ENCODE peak calls at places on chromosomes 3 and 15, in nine cellular contexts. F is transverse colon; C is mesenchymal stem cell; O is CD4-positive, CD25-positive, alpha-beta regulatory T cell; R is AG04450; G is psoas muscle; T is fibroblast of lung; S is right lobe of liver; P is heart right ventricle. H is an unnamed sample.
A peak's percentile ranks its signal among the peaks of the same experiment; 100 is the strongest.

GRCh38 chr3:104886220-104886995 is 480.3 kb upstream of the ALCAM start:
- DNase-seq in S (no peak), O (no peak), P (no peak), C (peak; percentile 17), R (no peak), F (no peak), T (peak; percentile 58), G (no peak), H (no peak)

GRCh38 chr3:126746395-126747177 is 42.5 kb downstream of the CHCHD6 start:
- DNase-seq in R (no peak), O (no peak), S (peak; percentile 24), G (no peak), T (peak; percentile 84), P (peak; percentile 58), F (no peak), C (peak; percentile 48), H (peak; percentile 71)

GRCh38 chr3:73255609-73256029 is 194.2 kb downstream of the EBLN2 start:
- DNase-seq in G (no peak), P (no peak), T (peak; percentile 95), R (peak; percentile 4), O (no peak), F (peak; percentile 60), S (no peak), C (no peak), H (no peak)

GRCh38 chr3:106913111-106913698 is 464.0 kb upstream of the CCDC54 start:
- DNase-seq in O (no peak), G (no peak), F (no peak), C (peak; percentile 39), T (peak; percentile 67), S (no peak), R (no peak), P (no peak), H (no peak)

GRCh38 chr3:171113716-171114115 is 87.2 kb upstream of the SLC2A2 start:
- DNase-seq in F (no peak), C (no peak), G (no peak), R (no peak), P (no peak), S (no peak), T (no peak), O (no peak), H (no peak)

GRCh38 chr3:183233986-183234385 is 19.1 kb upstream of the B3GNT5 start:
- DNase-seq in T (no peak), O (no peak), F (no peak), P (no peak), S (no peak), R (no peak), C (no peak), G (no peak), H (no peak)

GRCh38 chr3:197023241-197023997 is 6.2 kb downstream of the MELTF start:
- DNase-seq in G (no peak), P (no peak), S (no peak), C (no peak), F (no peak), R (no peak), O (peak; percentile 26), T (no peak), H (no peak)

GRCh38 chr3:22940285-22940684 is 262.8 kb upstream of the UBE2E2 start:
- DNase-seq in T (no peak), C (no peak), G (no peak), R (no peak), O (no peak), F (no peak), S (no peak), P (no peak), H (no peak)

GRCh38 chr3:38655708-38656300 is 6.3 kb upstream of the SCN5A start:
- DNase-seq in T (peak; percentile 34), P (no peak), C (peak; percentile 34), G (no peak), F (no peak), R (peak; percentile 10), S (no peak), O (peak; percentile 48), H (no peak)

GRCh38 chr3:51750878-51751277 is 28.2 kb downstream of the IQCF6 start:
- DNase-seq in P (no peak), S (no peak), R (no peak), O (no peak), G (no peak), C (no peak), T (no peak), F (no peak), H (no peak)

GRCh38 chr3:107676469-107677309 is 153.9 kb downstream of the BBX start:
- DNase-seq in T (no peak), G (no peak), O (peak; percentile 44), R (no peak), F (no peak), P (no peak), S (no peak), C (peak; percentile 42), H (no peak)

GRCh38 chr3:14899993-14900618 is 47.3 kb upstream of the NR2C2 start:
- DNase-seq in F (peak; percentile 44), O (no peak), C (no peak), G (no peak), R (no peak), P (no peak), S (peak; percentile 94), T (no peak), H (no peak)

GRCh38 chr15:68672781-68673205 is 94.0 kb downstream of the CORO2B start:
- DNase-seq in T (peak; percentile 3), F (no peak), R (no peak), P (no peak), C (no peak), G (no peak), S (peak; percentile 28), O (no peak), H (peak; percentile 59)

GRCh38 chr15:94026458-94026967 is 204.8 kb upstream of the MCTP2 start:
- DNase-seq in T (peak; percentile 96), F (no peak), O (no peak), C (peak; percentile 77), P (no peak), G (no peak), S (no peak), R (peak; percentile 38), H (no peak)

GRCh38 chr3:149411583-149411982 is 34.1 kb upstream of the TM4SF1 start:
- DNase-seq in G (no peak), R (no peak), C (no peak), T (no peak), F (no peak), O (no peak), S (no peak), P (no peak), H (no peak)

GRCh38 chr3:87580782-87581181 is 304.4 kb upstream of the POU1F1 start:
- DNase-seq in T (no peak), R (no peak), G (no peak), C (no peak), S (no peak), F (no peak), O (no peak), P (no peak), H (no peak)

GRCh38 chr3:108420926-108421325 is 89.5 kb downstream of the MYH15 start:
- DNase-seq in P (no peak), R (peak; percentile 57), S (no peak), O (no peak), G (no peak), F (no peak), T (peak; percentile 92), C (peak; percentile 12), H (no peak)

GRCh38 chr3:138135141-138135832 is 3.1 kb upstream of the A4GNT start:
- DNase-seq in G (no peak), P (no peak), S (no peak), C (no peak), F (no peak), T (no peak), R (no peak), O (no peak), H (no peak)

GRCh38 chr15:39235084-39235795 is 345.6 kb upstream of the THBS1 start:
- DNase-seq in T (peak; percentile 76), F (no peak), C (peak; percentile 84), S (no peak), R (no peak), G (no peak), P (no peak), O (no peak), H (no peak)

GRCh38 chr3:86168512-86168911 is 822.4 kb downstream of the VGLL3 start:
- DNase-seq in R (no peak), O (no peak), G (no peak), S (no peak), P (no peak), T (no peak), F (no peak), C (no peak), H (no peak)

GRCh38 chr3:127767126-127767525 is 55.2 kb downstream of the MGLL start:
- DNase-seq in T (no peak), R (no peak), O (no peak), G (no peak), C (no peak), F (no peak), S (peak; percentile 69), P (no peak), H (no peak)

GRCh38 chr3:42288385-42288784 is 22.4 kb upstream of the CCK start:
- DNase-seq in T (no peak), G (no peak), C (no peak), R (no peak), S (no peak), P (no peak), F (no peak), O (no peak), H (no peak)

GRCh38 chr15:37847776-37848175 is 86.7 kb upstream of the TMCO5A start:
- DNase-seq in C (no peak), R (no peak), O (no peak), S (no peak), G (no peak), F (no peak), P (no peak), T (no peak), H (no peak)

GRCh38 chr3:140910860-140911259 is 30.8 kb upstream of the SLC25A36 start:
- DNase-seq in G (no peak), R (no peak), O (no peak), T (no peak), C (peak; percentile 18), S (no peak), P (no peak), F (no peak), H (no peak)
- H3K4me3 ChIP-seq in G (no peak overlapping the region), R (no peak overlapping the region), O (no peak overlapping the region), T (no peak overlapping the region), C (peak overlapping the region; percentile 69), S (no peak overlapping the region), P (no peak overlapping the region), F (no peak overlapping the region), H (no peak overlapping the region)

GRCh38 chr3:178181085-178181484 is 355.2 kb upstream of the KCNMB2 start:
- DNase-seq in S (no peak), O (no peak), R (no peak), C (no peak), F (no peak), T (no peak), P (no peak), G (no peak), H (no peak)
- H3K27ac ChIP-seq in S (no peak overlapping the region), O (no peak overlapping the region), R (no peak overlapping the region), C (no peak overlapping the region), F (no peak overlapping the region), T (no peak overlapping the region), P (no peak overlapping the region), G (no peak overlapping the region), H (no peak overlapping the region)

GRCh38 chr3:177597325-177598109 is 400.2 kb upstream of the TBL1XR1 start:
- DNase-seq in S (peak; percentile 77), P (no peak), C (peak; percentile 63), R (no peak), G (no peak), T (peak; percentile 98), F (no peak), O (peak; percentile 75), H (no peak)
- H3K4me3 ChIP-seq in S (no peak overlapping the region), P (no peak overlapping the region), C (peak overlapping the region; percentile 27), R (no peak overlapping the region), G (peak overlapping the region; percentile 15), T (no peak overlapping the region), F (no peak overlapping the region), O (peak overlapping the region; percentile 77), H (peak overlapping the region; percentile 32)

GRCh38 chr3:131501949-131502348 is 822 bp downstream of the MRPL3 start:
- DNase-seq in F (no peak), P (no peak), O (peak; percentile 31), S (no peak), G (no peak), R (no peak), T (no peak), C (peak; percentile 3), H (no peak)
- H3K27ac ChIP-seq in F (peak overlapping the region; percentile 87), P (peak overlapping the region; percentile 74), O (peak overlapping the region; percentile 77), S (peak overlapping the region; percentile 44), G (peak overlapping the region; percentile 85), R (no peak overlapping the region), T (peak overlapping the region; percentile 78), C (no peak overlapping the region), H (no peak overlapping the region)

H was measured in coronary artery.